ENCODE peak calls at places on chromosomes 1 and 21, in four cellular contexts. E is heart left ventricle, H is endothelial cell of umbilical vein, R is mesenchymal stem cell. T is an unnamed sample.

GRCh38 chr1:187374130-187374529 is 545.4 kb downstream of the PLA2G4A start:
- DNase-seq in E (no peak), H (no peak), R (no peak), T (no peak)

GRCh38 chr1:32263744-32264143 is 12.7 kb downstream of the LCK start:
- DNase-seq in E (no peak), H (no peak), R (no peak), T (no peak)

GRCh38 chr1:162564762-162565218 is 3.3 kb downstream of the UAP1 start:
- DNase-seq in E (no peak), H (no peak), R (no peak), T (no peak)

GRCh38 chr1:16152521-16153087 is 3.3 kb downstream of the EPHA2 start:
- DNase-seq in E (peak; percentile 70), H (peak; percentile 74), R (no peak), T (no peak)

GRCh38 chr21:41902946-41903345 is 23.8 kb upstream of the PRDM15 start:
- DNase-seq in E (no peak), H (no peak), R (no peak), T (no peak)

GRCh38 chr1:6596886-6597776 is 5.5 kb downstream of the KLHL21 start:
- DNase-seq in E (no peak), H (no peak), R (no peak), T (no peak)

GRCh38 chr1:19557609-19558051 is 72.3 kb upstream of the CAPZB start:
- DNase-seq in E (no peak), H (no peak), R (peak; percentile 22), T (no peak)

GRCh38 chr1:94273111-94273510 is 35.7 kb upstream of the ARHGAP29 start:
- DNase-seq in E (no peak), H (no peak), R (no peak), T (no peak)

GRCh38 chr1:29709711-29710169 is 473.4 kb downstream of the PTPRU start:
- DNase-seq in E (no peak), H (peak; percentile 83), R (peak; percentile 55), T (no peak)

GRCh38 chr1:2415801-2416208 is 3.4 kb upstream of the PEX10 start:
- DNase-seq in E (no peak), H (no peak), R (no peak), T (no peak)

GRCh38 chr1:2417083-2417832 is 4.9 kb upstream of the PEX10 start:
- DNase-seq in E (no peak), H (no peak), R (no peak), T (no peak)

GRCh38 chr1:2415337-2415736 is 3.0 kb upstream of the PEX10 start:
- DNase-seq in E (no peak), H (no peak), R (no peak), T (no peak)

GRCh38 chr1:2417833-2418225 is 5.5 kb upstream of the PEX10 start:
- DNase-seq in E (no peak), H (no peak), R (no peak), T (no peak)

DNA sequence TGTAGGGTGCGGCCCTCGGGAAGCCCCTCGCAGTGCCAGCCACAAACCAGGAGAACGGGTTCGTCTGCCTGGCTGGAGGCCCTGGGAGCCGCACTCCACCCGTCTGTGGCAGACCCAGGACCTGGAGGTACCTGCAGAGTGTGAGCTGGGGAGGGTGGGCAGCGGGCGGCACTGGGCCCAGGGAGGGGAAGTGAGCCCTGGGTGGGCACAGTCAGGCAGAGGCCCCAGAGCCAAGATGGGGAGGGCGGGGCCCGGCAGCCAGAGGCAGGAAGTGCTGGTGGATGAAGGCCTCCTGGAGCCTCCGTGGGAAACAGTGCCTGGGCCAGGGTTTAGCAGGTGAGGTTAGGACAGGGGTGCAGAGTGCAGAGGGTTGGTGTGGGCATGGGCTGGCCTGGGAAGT is 4.0 kb upstream of the PEX10 start:
- DNase-seq in E (no peak), H (no peak), R (no peak), T (no peak)
- H3K4me3 ChIP-seq in E (no peak overlapping the region), H (no peak overlapping the region), R (no peak overlapping the region), T (peak overlapping the region; percentile 34)

DNA sequence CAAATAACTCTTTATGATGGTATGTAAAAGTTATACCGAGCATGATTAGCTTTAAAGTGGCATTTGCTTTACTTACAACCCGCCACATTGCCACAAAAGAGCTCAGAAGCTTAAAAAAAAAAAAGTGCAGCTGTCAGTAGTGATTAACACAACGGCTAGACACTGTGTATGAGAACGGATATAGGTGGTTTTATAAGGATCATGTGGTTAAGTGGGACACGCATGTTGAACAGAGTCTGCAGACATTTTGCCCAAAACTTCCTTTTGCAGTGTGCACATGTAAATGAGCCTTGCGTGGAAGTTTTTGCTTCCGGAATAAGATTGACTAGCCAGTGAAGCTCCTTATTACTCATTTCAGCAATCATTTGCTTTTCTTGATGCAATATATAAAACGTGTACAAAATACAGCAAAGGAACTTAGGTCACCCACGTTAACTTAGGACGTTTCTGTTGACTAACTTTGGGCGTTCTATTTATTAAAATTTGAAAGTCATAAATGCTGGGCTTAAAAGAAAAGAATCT is 58.7 kb upstream of the RGS1 start:
- DNase-seq in E (no peak), H (no peak), R (peak; percentile 90), T (no peak)
- H3K27ac ChIP-seq in E (no peak overlapping the region), H (no peak overlapping the region), R (no peak overlapping the region), T (no peak overlapping the region)

GRCh38 chr1:90835661-90836344 is 118.7 kb upstream of the BARHL2 start:
- DNase-seq in E (no peak), H (no peak), R (no peak), T (no peak)
- H3K4me3 ChIP-seq in E (peak overlapping the region; percentile 58), H (no peak overlapping the region), R (peak overlapping the region; percentile 69), T (peak overlapping the region; percentile 43)

DNA sequence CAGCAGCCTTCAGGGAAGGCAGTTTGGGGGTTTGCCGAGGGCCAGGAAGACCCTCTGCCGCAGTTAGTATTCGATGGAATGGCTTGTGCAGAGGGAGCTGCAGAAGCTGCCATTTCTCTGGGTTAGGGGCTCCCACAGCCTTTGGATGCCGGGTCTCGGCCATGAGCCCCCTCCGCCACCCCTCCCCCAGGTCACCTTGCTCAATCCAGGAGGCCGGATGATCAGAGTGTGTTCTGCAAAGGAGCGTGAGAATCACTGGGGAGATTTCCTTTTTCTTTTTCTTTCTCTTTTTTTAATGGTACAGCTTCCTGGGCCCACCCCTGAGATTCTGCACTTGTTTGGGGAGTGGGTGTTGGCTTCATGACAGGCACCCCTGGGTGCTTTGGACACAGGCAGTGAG is 18.2 kb downstream of the TNFRSF1B start:
- DNase-seq in E (no peak), H (no peak), R (peak; percentile 34), T (no peak)
- H3K27ac ChIP-seq in E (peak overlapping the region; percentile 94), H (peak overlapping the region; percentile 90), R (no peak overlapping the region), T (peak overlapping the region; percentile 90)

GRCh38 chr1:206725053-206725963 is 40.6 kb downstream of the MAPKAPK2 start:
- DNase-seq in E (no peak), H (peak; percentile 31), R (peak; percentile 60), T (no peak)

GRCh38 chr1:206722751-206723499 is 38.2 kb downstream of the MAPKAPK2 start:
- DNase-seq in E (no peak), H (no peak), R (no peak), T (no peak)

GRCh38 chr1:206721454-206721853 is 36.7 kb downstream of the MAPKAPK2 start:
- DNase-seq in E (no peak), H (no peak), R (no peak), T (no peak)

GRCh38 chr1:206727981-206728380 is 42.6 kb upstream of the IL19 start:
- DNase-seq in E (no peak), H (no peak), R (no peak), T (no peak)

DNA sequence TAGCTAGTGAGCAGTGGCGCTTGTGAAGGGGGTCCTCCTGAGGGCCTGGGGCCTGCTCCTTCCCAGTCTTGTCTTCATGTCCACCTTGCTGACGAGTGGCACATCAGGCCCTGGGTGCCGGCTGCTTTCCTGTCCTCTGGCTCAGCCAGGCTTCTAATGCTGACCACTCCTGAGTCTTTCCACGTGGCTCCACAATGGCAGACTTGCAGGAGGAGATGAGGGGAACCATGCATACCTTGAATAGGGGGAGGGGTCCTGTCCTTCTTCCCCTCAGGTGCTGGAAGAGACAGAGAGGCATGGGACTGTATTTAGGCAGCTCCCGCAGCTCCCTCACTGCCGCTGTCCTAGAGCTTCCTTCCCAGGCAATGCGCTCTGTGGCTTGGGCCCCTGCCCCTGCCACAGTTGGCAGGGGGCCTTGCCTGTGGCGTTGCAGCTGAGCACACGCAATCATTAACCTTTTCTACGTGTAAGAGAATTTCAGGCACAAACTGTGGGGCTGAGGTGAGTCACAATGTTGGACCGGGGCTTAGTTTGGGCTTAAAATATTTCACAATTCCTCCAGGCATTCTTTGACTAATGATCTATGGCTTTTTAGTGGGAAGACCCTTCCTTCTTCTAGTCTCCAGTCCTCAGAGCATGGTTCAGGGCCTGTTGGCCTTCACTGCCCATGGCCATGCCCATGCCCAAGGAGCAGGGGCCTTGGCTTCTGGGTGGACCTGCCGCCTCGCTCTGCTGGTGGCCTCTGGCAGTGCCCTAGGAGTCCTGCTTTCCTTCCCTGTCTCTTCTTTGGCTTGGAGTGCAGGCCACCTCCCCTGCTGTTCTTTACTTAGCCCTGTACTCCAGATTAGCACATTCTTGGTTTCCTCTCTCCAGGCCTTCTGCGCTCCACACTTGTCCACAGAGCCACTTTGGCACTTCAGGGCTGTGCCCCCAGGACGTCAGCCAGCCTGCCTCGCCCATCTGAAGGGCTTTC is 39.1 kb downstream of the MAPKAPK2 start:
- DNase-seq in E (peak; percentile 50), H (no peak), R (no peak), T (peak; percentile 83)
- H3K4me3 ChIP-seq in E (peak overlapping the region; percentile 20), H (no peak overlapping the region), R (peak overlapping the region; percentile 59), T (peak overlapping the region; percentile 11)

DNA sequence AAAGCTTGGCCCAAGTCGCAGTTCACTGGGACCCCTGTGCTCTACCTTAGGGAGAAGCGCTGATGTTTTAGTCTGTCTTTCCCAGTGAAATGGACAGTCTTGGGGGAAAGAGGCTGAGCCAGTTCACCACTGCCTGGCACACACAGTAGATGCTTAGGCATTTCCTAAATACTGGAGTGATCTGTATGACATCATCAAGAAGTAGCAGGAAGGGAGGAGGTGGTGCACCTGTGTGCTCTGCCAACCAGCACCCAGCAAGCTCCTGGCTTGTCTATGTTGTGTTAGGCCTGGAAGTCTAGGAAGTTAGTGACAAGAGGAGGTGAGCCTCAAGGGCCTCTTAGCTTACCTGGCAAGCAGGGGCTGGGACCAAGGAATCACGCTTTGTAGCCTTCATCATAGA is 158.2 kb upstream of the NFIA start:
- DNase-seq in E (no peak), H (no peak), R (no peak), T (no peak)
- H3K27ac ChIP-seq in E (no peak overlapping the region), H (no peak overlapping the region), R (no peak overlapping the region), T (no peak overlapping the region)

DNA sequence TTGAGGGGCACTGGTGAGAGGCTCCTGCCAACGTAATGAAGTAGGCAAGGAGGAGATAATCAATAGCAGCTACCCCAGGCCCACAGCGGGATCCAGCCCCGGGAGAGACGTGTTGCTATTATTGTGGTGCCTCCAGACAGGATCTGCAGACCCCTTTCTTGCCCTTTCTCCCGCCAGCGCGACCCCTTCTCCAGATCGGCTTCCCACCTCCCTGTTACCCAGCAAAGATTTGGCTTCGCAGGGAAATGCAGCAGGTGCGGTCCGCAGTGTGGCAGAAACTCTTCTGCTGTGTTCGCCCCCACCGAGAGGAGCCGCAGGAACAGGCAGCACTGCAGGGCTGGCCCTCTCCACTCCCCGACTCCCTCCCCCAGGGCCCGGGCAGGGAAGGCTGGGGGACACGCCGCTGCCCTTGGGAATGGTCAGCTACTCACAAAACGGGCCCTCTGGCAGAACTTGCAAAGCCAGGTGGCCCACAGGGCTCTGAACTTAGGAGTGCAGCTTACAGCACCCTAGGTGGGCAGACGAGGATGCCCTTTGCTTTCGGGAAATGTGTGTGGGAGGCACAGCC is 1.6 kb upstream of the KCNA2 start:
- DNase-seq in E (no peak), H (no peak), R (no peak), T (no peak)
- H3K4me3 ChIP-seq in E (peak overlapping the region; percentile 73), H (no peak overlapping the region), R (no peak overlapping the region), T (peak overlapping the region; percentile 62)

GRCh38 chr1:155321577-155322497 is 1.1 kb downstream of the RUSC1 start:
- DNase-seq in E (no peak), H (peak; percentile 23), R (peak; percentile 41), T (no peak)
- H3K27ac ChIP-seq in E (peak overlapping the region; percentile 95), H (no peak overlapping the region), R (peak overlapping the region; percentile 24), T (peak overlapping the region; percentile 94)

GRCh38 chr1:155134322-155134721 is 1.3 kb upstream of the SLC50A1 start:
- DNase-seq in E (no peak), H (peak; percentile 18), R (no peak), T (no peak)
- H3K4me3 ChIP-seq in E (peak overlapping the region; percentile 60), H (no peak overlapping the region), R (peak overlapping the region; percentile 95), T (peak overlapping the region; percentile 64)